ENCODE peak calls at places on chromosome 6, in four cellular contexts. U, A, J and D are unnamed samples.

GRCh38 chr6:148981515-148981914 is 234.7 kb downstream of the UST start:
- DNase-seq in U (no peak), A (no peak), J (peak; percentile 65), D (no peak)

GRCh38 chr6:26172496-26172958 is 85.3 kb downstream of the HFE start:
- DNase-seq in U (no peak), A (peak; percentile 77), J (peak; percentile 53), D (peak; percentile 78)

GRCh38 chr6:135938588-135939215 is 87.2 kb downstream of the PDE7B start:
- DNase-seq in U (no peak), A (peak; percentile 12), J (peak; percentile 16), D (no peak)

GRCh38 chr6:30447237-30447636 is 42.1 kb upstream of the HLA-E start:
- DNase-seq in U (no peak), A (no peak), J (peak; percentile 59), D (peak; percentile 26)

GRCh38 chr6:148242180-148242579 is 100.5 kb upstream of the SASH1 start:
- DNase-seq in U (no peak), A (no peak), J (no peak), D (peak; percentile 9)

GRCh38 chr6:113907107-113907506 is 50.0 kb downstream of the MARCKS start:
- DNase-seq in U (no peak), A (no peak), J (no peak), D (no peak)

GRCh38 chr6:68200929-68201328 is 434.2 kb upstream of the ADGRB3 start:
- DNase-seq in U (no peak), A (no peak), J (no peak), D (no peak)

GRCh38 chr6:1498491-1499113 is 109.2 kb downstream of the FOXF2 start:
- DNase-seq in U (no peak), A (peak; percentile 74), J (peak; percentile 69), D (peak; percentile 19)

GRCh38 chr6:17021539-17021889 is 80.3 kb upstream of the STMND1 start:
- DNase-seq in U (no peak), A (no peak), J (peak; percentile 52), D (no peak)

GRCh38 chr6:16372029-16372776 is 133.8 kb downstream of the GMPR start:
- DNase-seq in U (no peak), A (no peak), J (no peak), D (no peak)

GRCh38 chr6:99613398-99613704 is 6.7 kb downstream of the PRDM13 start:
- DNase-seq in U (peak; percentile 75), A (no peak), J (peak; percentile 39), D (no peak)

GRCh38 chr6:145491126-145491525 is 244.2 kb downstream of the EPM2A start:
- DNase-seq in U (no peak), A (no peak), J (no peak), D (no peak)